ENCODE peak calls at places on chromosome 10, in four cellular contexts. One of them, this sample, is unnamed.

GRCh38 chr10:114902151-114902550 is 35.8 kb upstream of the TRUB1 start:
- DNase-seq in HCT116: no peak
- DNase-seq in epithelial cell of esophagus: no peak
- DNase-seq in fibroblast of the aortic adventitia: peak; percentile 34
- DNase-seq in this sample: no peak

GRCh38 chr10:25059990-25060389 is 43.6 kb downstream of the THNSL1 start:
- DNase-seq in HCT116: peak; percentile 79
- DNase-seq in epithelial cell of esophagus: peak; percentile 96
- DNase-seq in fibroblast of the aortic adventitia: peak; percentile 96
- DNase-seq in this sample: peak; percentile 97

GRCh38 chr10:31390804-31391203 is 71.8 kb downstream of the ZEB1 start:
- DNase-seq in HCT116: no peak
- DNase-seq in epithelial cell of esophagus: peak; percentile 72
- DNase-seq in fibroblast of the aortic adventitia: no peak
- DNase-seq in this sample: peak; percentile 63

GRCh38 chr10:47035447-47036337 is 124.5 kb downstream of the PTPN20 start:
- DNase-seq in fibroblast of the aortic adventitia: no peak
- DNase-seq in HCT116: no peak
- DNase-seq in epithelial cell of esophagus: no peak
- DNase-seq in this sample: no peak

GRCh38 chr10:30617070-30617469 is 12.5 kb downstream of the LYZL2 start:
- DNase-seq in epithelial cell of esophagus: no peak
- DNase-seq in fibroblast of the aortic adventitia: no peak
- DNase-seq in HCT116: no peak
- DNase-seq in this sample: no peak

GRCh38 chr10:115949282-115949844 is 323.6 kb downstream of the GFRA1 start:
- DNase-seq in epithelial cell of esophagus: no peak
- DNase-seq in HCT116: no peak
- DNase-seq in fibroblast of the aortic adventitia: no peak
- DNase-seq in this sample: no peak

GRCh38 chr10:96358851-96359540 is at the start of gene OPALIN:
- DNase-seq in epithelial cell of esophagus: no peak
- DNase-seq in HCT116: no peak
- DNase-seq in fibroblast of the aortic adventitia: no peak
- DNase-seq in this sample: no peak

GRCh38 chr10:23070819-23071218 is 24.6 kb upstream of the MSRB2 start:
- DNase-seq in epithelial cell of esophagus: no peak
- DNase-seq in fibroblast of the aortic adventitia: no peak
- DNase-seq in HCT116: no peak
- DNase-seq in this sample: no peak

GRCh38 chr10:68826764-68827591 is at the start of gene STOX1:
- DNase-seq in fibroblast of the aortic adventitia: peak; percentile 27
- DNase-seq in HCT116: peak; percentile 44
- DNase-seq in epithelial cell of esophagus: peak; percentile 68
- DNase-seq in this sample: peak; percentile 22

GRCh38 chr10:77804371-77804770 is 122.2 kb downstream of the DLG5 start:
- DNase-seq in HCT116: no peak
- DNase-seq in fibroblast of the aortic adventitia: no peak
- DNase-seq in epithelial cell of esophagus: no peak
- DNase-seq in this sample: no peak

GRCh38 chr10:81548160-81548559 is 326.8 kb upstream of the NRG3 start:
- DNase-seq in epithelial cell of esophagus: no peak
- DNase-seq in fibroblast of the aortic adventitia: no peak
- DNase-seq in HCT116: no peak
- DNase-seq in this sample: no peak

GRCh38 chr10:118958984-118959916 is 70.3 kb upstream of the NANOS1 start:
- DNase-seq in HCT116: no peak
- DNase-seq in epithelial cell of esophagus: peak; percentile 84
- DNase-seq in fibroblast of the aortic adventitia: peak; percentile 80
- DNase-seq in this sample: peak; percentile 76

GRCh38 chr10:34145751-34146150 is 669.3 kb downstream of the PARD3 start:
- DNase-seq in epithelial cell of esophagus: no peak
- DNase-seq in fibroblast of the aortic adventitia: peak; percentile 42
- DNase-seq in HCT116: no peak
- DNase-seq in this sample: no peak

GRCh38 chr10:119118231-119118630 is 14.3 kb downstream of the DENND10 start:
- DNase-seq in epithelial cell of esophagus: no peak
- DNase-seq in fibroblast of the aortic adventitia: no peak
- DNase-seq in HCT116: no peak
- DNase-seq in this sample: no peak

GRCh38 chr10:128868481-128868880 is 598.6 kb upstream of the MGMT start:
- DNase-seq in HCT116: no peak
- DNase-seq in epithelial cell of esophagus: no peak
- DNase-seq in fibroblast of the aortic adventitia: no peak
- DNase-seq in this sample: no peak

GRCh38 chr10:102327641-102328040 is 67.9 kb upstream of the NFKB2 start:
- DNase-seq in fibroblast of the aortic adventitia: no peak
- DNase-seq in epithelial cell of esophagus: no peak
- DNase-seq in HCT116: no peak
- DNase-seq in this sample: no peak
- H3K4me3 ChIP-seq in fibroblast of the aortic adventitia: no peak overlapping the region
- H3K4me3 ChIP-seq in epithelial cell of esophagus: no peak overlapping the region
- H3K4me3 ChIP-seq in HCT116: no peak overlapping the region
- H3K4me3 ChIP-seq in this sample: no peak overlapping the region

GRCh38 chr10:101816913-101817541 is 1.2 kb downstream of the OGA start:
- DNase-seq in fibroblast of the aortic adventitia: no peak
- DNase-seq in HCT116: no peak
- DNase-seq in epithelial cell of esophagus: no peak
- DNase-seq in this sample: peak; percentile 37

GRCh38 chr10:101816375-101816773 is 1.9 kb downstream of the OGA start:
- DNase-seq in HCT116: no peak
- DNase-seq in fibroblast of the aortic adventitia: peak; percentile 57
- DNase-seq in epithelial cell of esophagus: no peak
- DNase-seq in this sample: no peak

GRCh38 chr10:101818958-101819633 is 852 bp upstream of the OGA start:
- DNase-seq in epithelial cell of esophagus: peak; percentile 58
- DNase-seq in HCT116: no peak
- DNase-seq in fibroblast of the aortic adventitia: no peak
- DNase-seq in this sample: peak; percentile 75

GRCh38 chr10:101817542-101818118 is 614 bp downstream of the OGA start:
- DNase-seq in epithelial cell of esophagus: peak; percentile 97
- DNase-seq in HCT116: peak; percentile 83
- DNase-seq in fibroblast of the aortic adventitia: peak; percentile 97
- DNase-seq in this sample: peak; percentile 88

DNA sequence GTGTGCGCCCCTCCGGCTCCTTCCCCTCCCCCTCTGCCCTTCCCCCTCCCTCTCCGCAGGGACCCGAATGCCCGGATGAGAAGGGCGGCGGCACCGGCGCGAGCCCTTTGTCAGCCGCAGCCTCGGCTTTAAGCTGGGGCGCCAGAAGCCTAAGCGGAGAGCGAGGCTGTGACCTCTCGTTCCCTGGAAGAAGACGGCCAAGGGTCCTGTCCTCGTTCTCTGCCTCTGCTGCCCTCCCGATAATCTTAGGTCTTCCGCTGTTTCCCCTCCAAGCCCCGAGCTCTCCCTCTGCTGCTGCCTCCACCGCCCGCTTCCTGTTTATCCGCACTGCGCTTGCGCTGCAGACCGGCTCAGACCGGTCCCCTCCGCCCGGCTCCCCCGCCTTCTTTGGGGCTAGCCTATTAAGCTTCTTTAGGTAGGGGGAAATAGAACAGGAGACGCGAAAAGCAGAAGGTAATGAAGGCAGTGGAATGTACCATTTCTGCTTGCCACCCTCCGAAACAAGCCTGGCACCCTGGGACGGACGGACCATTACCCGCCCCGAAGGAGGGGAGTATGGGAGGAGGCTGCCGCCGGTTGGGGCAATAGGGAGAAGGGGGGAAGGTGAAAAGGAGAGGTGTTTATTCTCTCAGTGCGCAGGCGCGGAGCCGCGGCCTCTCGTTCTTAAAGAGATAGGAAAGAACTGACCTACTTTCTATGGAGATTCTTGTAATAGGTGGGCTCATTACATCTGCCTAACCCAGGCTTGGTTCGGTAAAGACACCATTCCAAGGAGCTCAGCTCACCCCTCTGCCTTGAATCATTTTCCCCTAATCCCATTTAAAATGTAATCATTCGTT is at the start of gene OGA:
- DNase-seq in HCT116: peak; percentile 100
- DNase-seq in fibroblast of the aortic adventitia: peak; percentile 100
- DNase-seq in epithelial cell of esophagus: peak; percentile 100
- DNase-seq in this sample: peak; percentile 99
- TF ChIP-seq CTCF in HCT116: no peak
- TF ChIP-seq CTCF in fibroblast of the aortic adventitia: no peak
- TF ChIP-seq CTCF in epithelial cell of esophagus: no peak
- TF ChIP-seq CTCF in this sample: no peak

GRCh38 chr10:44045020-44045419 is 339.9 kb downstream of the CXCL12 start:
- DNase-seq in HCT116: no peak
- DNase-seq in fibroblast of the aortic adventitia: no peak
- DNase-seq in epithelial cell of esophagus: no peak
- DNase-seq in this sample: no peak

GRCh38 chr10:44042075-44042770 is 342.7 kb downstream of the CXCL12 start:
- DNase-seq in epithelial cell of esophagus: no peak
- DNase-seq in fibroblast of the aortic adventitia: no peak
- DNase-seq in HCT116: no peak
- DNase-seq in this sample: no peak

GRCh38 chr10:44044549-44044948 is 340.3 kb downstream of the CXCL12 start:
- DNase-seq in epithelial cell of esophagus: no peak
- DNase-seq in HCT116: no peak
- DNase-seq in fibroblast of the aortic adventitia: no peak
- DNase-seq in this sample: no peak

GRCh38 chr10:44042926-44043602 is 341.8 kb downstream of the CXCL12 start:
- DNase-seq in fibroblast of the aortic adventitia: no peak
- DNase-seq in epithelial cell of esophagus: no peak
- DNase-seq in HCT116: no peak
- DNase-seq in this sample: no peak

DNA sequence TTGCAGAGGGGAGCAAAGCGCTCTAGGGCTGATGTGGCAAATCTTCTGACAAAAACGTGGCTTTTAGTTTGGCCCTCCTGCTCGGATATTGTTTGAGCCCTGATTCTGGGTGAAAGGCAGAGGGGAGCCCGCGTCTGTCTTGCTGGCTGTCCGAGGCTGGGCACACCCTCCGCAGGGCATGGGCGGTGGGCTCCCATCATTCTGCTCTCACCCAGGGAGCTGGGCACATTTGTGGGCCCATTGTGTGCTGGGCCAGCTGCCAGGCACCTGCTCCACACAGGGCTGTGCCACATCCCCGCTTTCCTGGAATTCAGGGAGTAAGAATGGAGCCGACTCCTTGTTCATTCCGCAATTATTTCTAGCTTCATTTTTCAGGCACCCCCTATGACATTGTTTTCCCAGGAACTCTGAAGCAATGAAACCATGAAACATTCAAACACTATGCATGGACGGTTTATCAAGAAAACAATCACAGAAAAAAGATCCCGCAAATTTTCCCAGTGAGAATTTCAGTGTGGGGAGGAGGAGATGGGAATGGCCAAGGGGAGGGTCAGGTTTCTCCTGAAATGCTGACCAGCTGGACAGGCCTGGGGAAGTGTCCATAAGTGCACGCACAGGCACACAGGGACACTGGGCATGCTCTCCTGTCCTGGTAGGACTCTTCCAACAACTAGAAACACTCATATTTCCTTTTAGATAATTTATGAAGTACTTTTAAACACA is 341.1 kb downstream of the CXCL12 start:
- DNase-seq in epithelial cell of esophagus: no peak
- DNase-seq in HCT116: no peak
- DNase-seq in fibroblast of the aortic adventitia: no peak
- DNase-seq in this sample: no peak
- H3K4me3 ChIP-seq in epithelial cell of esophagus: no peak overlapping the region
- H3K4me3 ChIP-seq in HCT116: no peak overlapping the region
- H3K4me3 ChIP-seq in fibroblast of the aortic adventitia: no peak overlapping the region
- H3K4me3 ChIP-seq in this sample: no peak overlapping the region

DNA sequence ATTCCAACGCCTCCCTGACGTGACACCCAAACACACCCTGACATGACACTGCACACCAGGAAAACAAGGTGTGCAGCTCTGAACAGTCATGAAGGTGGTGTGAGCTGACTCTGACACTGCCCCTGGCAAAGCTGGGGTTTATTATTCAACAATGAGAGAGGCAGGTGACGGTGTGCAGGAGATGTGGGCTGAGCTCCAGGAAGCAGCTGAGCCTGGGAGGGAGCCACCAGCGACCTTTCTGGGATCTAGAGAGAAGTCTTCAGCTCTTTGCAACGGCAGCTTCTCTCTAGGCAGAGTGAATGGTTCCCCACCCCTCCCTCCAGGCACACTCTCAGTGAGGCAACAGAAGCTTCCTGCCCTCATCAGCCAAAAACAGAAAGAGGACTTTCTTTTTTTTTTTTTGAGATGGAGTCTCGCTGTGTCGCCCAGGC is 65.6 kb downstream of the SH3PXD2A start:
- DNase-seq in epithelial cell of esophagus: peak; percentile 98
- DNase-seq in fibroblast of the aortic adventitia: no peak
- DNase-seq in HCT116: no peak
- DNase-seq in this sample: peak; percentile 85
- TF ChIP-seq CTCF in epithelial cell of esophagus: no peak
- TF ChIP-seq CTCF in fibroblast of the aortic adventitia: no peak
- TF ChIP-seq CTCF in HCT116: no peak
- TF ChIP-seq CTCF in this sample: no peak

GRCh38 chr10:101226888-101227736 is 2.2 kb downstream of the LBX1 start:
- DNase-seq in HCT116: no peak
- DNase-seq in fibroblast of the aortic adventitia: no peak
- DNase-seq in epithelial cell of esophagus: no peak
- DNase-seq in this sample: no peak

GRCh38 chr10:101224910-101225823 is 4.1 kb downstream of the LBX1 start:
- DNase-seq in fibroblast of the aortic adventitia: no peak
- DNase-seq in HCT116: no peak
- DNase-seq in epithelial cell of esophagus: no peak
- DNase-seq in this sample: no peak

GRCh38 chr10:101226506-101226887 is 2.8 kb downstream of the LBX1 start:
- DNase-seq in HCT116: no peak
- DNase-seq in epithelial cell of esophagus: no peak
- DNase-seq in fibroblast of the aortic adventitia: no peak
- DNase-seq in this sample: no peak

GRCh38 chr10:101224060-101224909 is 5.0 kb downstream of the LBX1 start:
- DNase-seq in HCT116: no peak
- DNase-seq in epithelial cell of esophagus: no peak
- DNase-seq in fibroblast of the aortic adventitia: no peak
- DNase-seq in this sample: no peak

DNA sequence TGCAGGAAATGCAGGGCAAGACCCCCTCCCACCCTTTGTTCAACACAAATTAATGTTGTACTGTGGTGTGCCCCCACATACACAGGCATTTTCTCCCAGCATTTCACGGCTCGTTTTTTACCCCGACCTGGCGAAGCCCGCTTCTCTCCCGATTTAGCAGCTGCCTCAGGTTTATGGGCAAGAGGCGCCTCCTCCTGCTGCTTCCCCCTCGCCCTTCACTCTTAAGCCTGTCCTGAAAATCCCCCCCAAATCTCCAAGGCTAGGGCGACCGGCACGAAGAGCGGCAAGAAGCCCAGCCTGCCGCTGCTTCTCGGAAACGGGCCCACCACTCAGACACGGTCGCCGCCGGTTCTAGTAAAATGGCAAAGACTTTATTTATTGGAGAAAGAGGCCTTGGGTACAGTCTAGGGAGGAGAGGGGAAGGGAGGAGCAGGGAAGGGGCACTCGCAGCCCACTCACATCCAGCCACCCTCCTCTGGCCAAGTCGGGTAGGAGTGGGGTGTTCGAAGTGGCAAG is 3.4 kb downstream of the LBX1 start:
- DNase-seq in HCT116: no peak
- DNase-seq in epithelial cell of esophagus: no peak
- DNase-seq in fibroblast of the aortic adventitia: no peak
- DNase-seq in this sample: no peak
- H3K4me3 ChIP-seq in HCT116: no peak overlapping the region
- H3K4me3 ChIP-seq in epithelial cell of esophagus: no peak overlapping the region
- H3K4me3 ChIP-seq in fibroblast of the aortic adventitia: no peak overlapping the region
- H3K4me3 ChIP-seq in this sample: no peak overlapping the region

This sample was measured in bronchial epithelial cell.